ENCODE peak calls at places on chromosome 20, in eight cellular contexts. A, J, X, S, C, L, H and P are unnamed samples.

GRCh38 chr20:10798811-10799210 is 125.0 kb upstream of the JAG1 start:
- DNase-seq in J (no peak), L (no peak), H (no peak), X (no peak), C (peak; percentile 96), A (no peak), S (no peak), P (peak; percentile 66)

GRCh38 chr20:34522969-34523871 is 7.0 kb downstream of the DYNLRB1 start:
- DNase-seq in A (no peak), L (peak; percentile 72), S (peak; percentile 79), J (peak; percentile 42), H (peak; percentile 40), X (no peak), C (peak; percentile 45), P (peak; percentile 41)

GRCh38 chr20:22797103-22797502 is 212.7 kb upstream of the FOXA2 start:
- DNase-seq in J (no peak), X (no peak), A (no peak), C (peak; percentile 60), S (no peak), L (no peak), H (no peak), P (no peak)

GRCh38 chr20:44154521-44155001 is 32.4 kb downstream of the JPH2 start:
- DNase-seq in H (no peak), L (peak; percentile 85), A (no peak), J (no peak), C (no peak), S (no peak), X (no peak), P (peak; percentile 71)

GRCh38 chr20:62409935-62410741 is 3.1 kb upstream of the CABLES2 start:
- DNase-seq in L (peak; percentile 46), A (peak; percentile 60), C (no peak), X (peak; percentile 84), J (peak; percentile 70), H (peak; percentile 71), S (peak; percentile 74), P (peak; percentile 42)

GRCh38 chr20:3203315-3204123 is 963 bp downstream of the DDRGK1 start:
- DNase-seq in J (peak; percentile 41), A (no peak), H (peak; percentile 40), X (no peak), S (peak; percentile 41), C (no peak), L (peak; percentile 71), P (peak; percentile 19)

GRCh38 chr20:953742-954141 is 37.6 kb upstream of the ANGPT4 start:
- DNase-seq in H (no peak), X (no peak), J (no peak), A (no peak), C (peak; percentile 1), S (no peak), L (peak; percentile 44), P (no peak)

GRCh38 chr20:50274570-50275430 is 84.2 kb downstream of the CEBPB start:
- DNase-seq in X (peak; percentile 94), A (peak; percentile 70), L (no peak), J (peak; percentile 80), C (no peak), H (no peak), S (no peak), P (no peak)

GRCh38 chr20:4869290-4870193 is 131.8 kb downstream of the SLC23A2 start:
- DNase-seq in A (no peak), J (no peak), S (peak; percentile 44), C (peak; percentile 88), L (no peak), X (no peak), H (no peak), P (no peak)

GRCh38 chr20:44033873-44034272 is 119.2 kb downstream of the TOX2 start:
- DNase-seq in J (no peak), C (no peak), A (no peak), H (no peak), L (no peak), X (no peak), S (no peak), P (no peak)

GRCh38 chr20:34583524-34583923 is 25.0 kb downstream of the MAP1LC3A start:
- DNase-seq in J (no peak), S (no peak), C (no peak), X (no peak), L (peak; percentile 35), H (no peak), A (peak; percentile 47), P (no peak)

GRCh38 chr20:10611357-10611756 is 62.4 kb downstream of the JAG1 start:
- DNase-seq in X (no peak), A (peak; percentile 48), J (no peak), L (peak; percentile 63), S (peak; percentile 35), C (peak; percentile 44), H (peak; percentile 48), P (peak; percentile 51)

DNA sequence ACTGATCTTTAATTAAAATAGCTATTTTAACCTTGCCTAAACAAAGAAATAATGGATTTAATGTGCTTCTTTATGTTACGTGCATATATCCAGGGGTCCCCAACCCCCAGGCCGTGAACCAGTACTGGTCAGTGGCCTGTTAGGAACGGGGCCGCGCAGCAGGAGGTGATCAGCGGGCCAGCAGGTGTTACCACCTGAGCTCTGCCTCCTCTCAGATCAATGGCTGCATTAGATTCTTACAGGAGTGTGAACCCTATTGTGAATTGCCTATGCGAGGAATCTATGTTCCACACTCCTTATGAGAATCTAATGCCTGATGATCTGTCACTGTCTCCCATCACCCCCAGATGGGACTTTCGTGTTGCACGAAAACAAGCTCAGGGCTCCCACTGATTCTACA is 8.8 kb downstream of the CYP24A1 start:
- DNase-seq in H (no peak), L (no peak), C (no peak), X (no peak), J (no peak), S (no peak), A (no peak), P (no peak)
- H3K27me3 ChIP-seq in H (no peaks in the 10 kb centered on the region), L (no peaks in the 10 kb centered on the region), C (no peaks in the 10 kb centered on the region), X (peaks cover 44% of the 10 kb centered on the region), J (peaks cover 3% of the 10 kb centered on the region), S (peaks cover 3% of the 10 kb centered on the region), A (peaks cover 64% of the 10 kb centered on the region), P (no peaks in the 10 kb centered on the region)

GRCh38 chr20:63417213-63418120 is 55.0 kb downstream of the KCNQ2 start:
- DNase-seq in A (no peak), H (no peak), C (no peak), J (no peak), X (no peak), L (no peak), S (no peak), P (no peak)
- H3K27me3 ChIP-seq in A (peaks cover 86% of the 10 kb centered on the region), H (no peaks in the 10 kb centered on the region), C (no peaks in the 10 kb centered on the region), J (peaks cover 12% of the 10 kb centered on the region), X (peaks cover 30% of the 10 kb centered on the region), L (peaks cover 20% of the 10 kb centered on the region), S (no peaks in the 10 kb centered on the region), P (peaks cover 77% of the 10 kb centered on the region)

DNA sequence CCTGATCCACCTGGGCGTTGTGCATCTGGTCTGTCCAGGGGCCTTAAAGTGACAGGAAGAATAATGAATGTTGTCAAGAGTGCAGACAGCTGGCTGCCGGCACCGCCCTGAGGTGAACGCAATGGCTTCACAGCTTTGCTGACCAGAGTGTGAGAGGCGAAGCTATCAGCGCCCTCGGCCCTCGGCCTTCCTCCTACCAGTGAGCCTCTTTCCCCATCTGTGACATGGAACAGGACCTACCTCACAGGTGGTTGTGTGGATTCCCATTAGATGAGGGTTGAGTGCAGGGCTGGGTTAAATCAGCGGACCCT is 54.8 kb downstream of the CTCFL start:
- DNase-seq in C (no peak), A (no peak), J (no peak), L (no peak), S (no peak), X (peak; percentile 48), H (no peak), P (no peak)
- H3K27me3 ChIP-seq in C (peaks cover 9% of the 10 kb centered on the region), A (peaks cover 13% of the 10 kb centered on the region), J (no peaks in the 10 kb centered on the region), L (peaks cover 60% of the 10 kb centered on the region), S (peaks cover 20% of the 10 kb centered on the region), X (no peaks in the 10 kb centered on the region), H (no peaks in the 10 kb centered on the region), P (no peaks in the 10 kb centered on the region)

GRCh38 chr20:40512567-40512966 is 176.5 kb downstream of the MAFB start:
- DNase-seq in L (no peak), C (no peak), H (no peak), S (no peak), X (no peak), J (no peak), A (no peak), P (no peak)
- H3K27me3 ChIP-seq in L (no peaks in the 10 kb centered on the region), C (no peaks in the 10 kb centered on the region), H (no peaks in the 10 kb centered on the region), S (no peaks in the 10 kb centered on the region), X (no peaks in the 10 kb centered on the region), J (no peaks in the 10 kb centered on the region), A (peaks cover 6% of the 10 kb centered on the region), P (no peaks in the 10 kb centered on the region)

GRCh38 chr20:56897318-56897962 is 268.3 kb downstream of the TFAP2C start:
- DNase-seq in A (no peak), C (no peak), J (no peak), X (no peak), L (no peak), H (no peak), S (no peak), P (no peak)

GRCh38 chr20:56890011-56890410 is 260.9 kb downstream of the TFAP2C start:
- DNase-seq in S (no peak), L (no peak), C (no peak), X (no peak), A (no peak), H (no peak), J (no peak), P (no peak)

GRCh38 chr20:56896447-56896846 is 267.3 kb downstream of the TFAP2C start:
- DNase-seq in X (no peak), H (no peak), C (no peak), L (no peak), A (no peak), J (no peak), S (no peak), P (no peak)

GRCh38 chr20:56893206-56893605 is 264.1 kb downstream of the TFAP2C start:
- DNase-seq in C (no peak), H (no peak), J (no peak), S (peak; percentile 23), X (no peak), A (no peak), L (no peak), P (peak; percentile 26)
- H3K27me3 ChIP-seq in C (no peaks in the 10 kb centered on the region), H (no peaks in the 10 kb centered on the region), J (no peaks in the 10 kb centered on the region), S (no peaks in the 10 kb centered on the region), X (no peaks in the 10 kb centered on the region), A (peaks cover 10% of the 10 kb centered on the region), L (peaks cover 18% of the 10 kb centered on the region), P (no peaks in the 10 kb centered on the region)

GRCh38 chr20:21709535-21709904 is 4.1 kb downstream of the PAX1 start:
- DNase-seq in H (no peak), X (no peak), S (no peak), J (no peak), C (no peak), A (no peak), L (no peak), P (no peak)
- H3K27me3 ChIP-seq in H (no peaks in the 10 kb centered on the region), X (peaks cover 90% of the 10 kb centered on the region), S (peaks cover 94% of the 10 kb centered on the region), J (peaks cover 35% of the 10 kb centered on the region), C (peaks cover 11% of the 10 kb centered on the region), A (peaks cover 97% of the 10 kb centered on the region), L (peaks cover 6% of the 10 kb centered on the region), P (no peaks in the 10 kb centered on the region)

DNA sequence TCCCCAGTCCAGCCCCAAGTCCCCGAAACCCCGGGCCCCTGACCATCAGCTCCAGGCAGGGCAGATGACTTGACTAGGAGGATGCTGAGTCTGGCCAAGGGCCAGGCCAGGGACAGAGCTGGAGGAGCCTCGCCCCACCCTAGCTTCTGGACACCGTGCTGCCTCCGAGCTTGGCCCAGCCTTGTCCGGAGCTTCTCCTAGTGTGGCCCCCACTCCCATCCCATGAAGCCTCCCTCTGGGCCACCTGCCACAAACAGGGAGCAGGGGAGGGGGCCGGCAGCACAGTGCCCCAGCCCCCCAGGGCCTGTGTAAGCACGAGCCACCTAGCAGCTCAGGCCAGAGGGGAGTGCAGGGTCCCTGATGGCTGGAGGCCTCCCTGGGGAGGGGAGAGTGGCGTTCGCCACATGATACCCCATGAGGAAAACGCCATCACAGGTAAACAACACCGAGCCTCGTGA is 5.3 kb downstream of the EEF1A2 start:
- DNase-seq in H (no peak), A (no peak), S (no peak), X (no peak), C (no peak), J (no peak), L (no peak), P (no peak)
- H3K27me3 ChIP-seq in H (no peaks in the 10 kb centered on the region), A (peaks cover 41% of the 10 kb centered on the region), S (peaks cover 21% of the 10 kb centered on the region), X (peaks cover 47% of the 10 kb centered on the region), C (peaks cover 5% of the 10 kb centered on the region), J (peaks cover 10% of the 10 kb centered on the region), L (peaks cover 20% of the 10 kb centered on the region), P (no peaks in the 10 kb centered on the region)